ENCODE peak calls at places on chromosome 6, in five cellular contexts. R is HepG2, U is K562, O is HCT116, B is GM12878. H is an unnamed sample. For H3K36me3, the result is how much of the 10 kb centered on the place peaks cover.

GRCh38 chr6:36963451-36964290 is 9.1 kb downstream of the PI16 start:
- DNase-seq in R (no peak), U (no peak), O (no peak), B (no peak), H (no peak)

GRCh38 chr6:110545081-110545872 is 68.9 kb upstream of the SLC22A16 start:
- DNase-seq in R (no peak), U (no peak), O (no peak), B (no peak), H (no peak)

GRCh38 chr6:140988780-140989179 is 1143.9 kb upstream of the GJE1 start:
- DNase-seq in R (no peak), U (no peak), O (no peak), B (no peak), H (no peak)

GRCh38 chr6:53436904-53437303 is 88.2 kb upstream of the ELOVL5 start:
- DNase-seq in R (no peak), U (no peak), O (no peak), B (no peak), H (no peak)

GRCh38 chr6:9516207-9516606 is 898.7 kb downstream of the TFAP2A start:
- DNase-seq in R (no peak), U (no peak), O (peak), B (no peak), H (peak)

GRCh38 chr6:16793828-16794412 is 32.7 kb upstream of the ATXN1 start:
- DNase-seq in R (no peak), U (no peak), O (no peak), B (no peak), H (no peak)

GRCh38 chr6:108251252-108251651 is 9.6 kb downstream of the SNX3 start:
- DNase-seq in R (no peak), U (no peak), O (no peak), B (no peak), H (no peak)

GRCh38 chr6:73394577-73395354 is at the start of gene DDX43:
- DNase-seq in R (no peak), U (no peak), O (no peak), B (no peak), H (no peak)

GRCh38 chr6:80771941-80772340 is 665.5 kb downstream of the BCKDHB start:
- DNase-seq in R (no peak), U (no peak), O (no peak), B (no peak), H (no peak)

GRCh38 chr6:123380257-123380656 is 256.5 kb downstream of the TRDN start:
- DNase-seq in R (peak), U (peak), O (no peak), B (no peak), H (peak)

GRCh38 chr6:104003803-104004516 is 855.8 kb downstream of the HACE1 start:
- DNase-seq in R (peak), U (no peak), O (no peak), B (no peak), H (no peak)

GRCh38 chr6:165987483-165988305 is 180.0 kb downstream of the TBXT start:
- DNase-seq in R (no peak), U (no peak), O (no peak), B (no peak), H (no peak)

GRCh38 chr6:111601875-111602274 is 3.8 kb downstream of the TRAF3IP2 start:
- DNase-seq in R (no peak), U (no peak), O (no peak), B (no peak), H (no peak)

GRCh38 chr6:149962461-149963211 is 1.1 kb upstream of the ULBP1 start:
- DNase-seq in R (no peak), U (no peak), O (no peak), B (no peak), H (no peak)

GRCh38 chr6:149963212-149963461 is 606 bp upstream of the ULBP1 start:
- DNase-seq in R (no peak), U (peak), O (peak), B (no peak), H (no peak)

GRCh38 chr6:149963462-149964242 is at the start of gene ULBP1:
- DNase-seq in R (no peak), U (peak), O (peak), B (no peak), H (peak)

GRCh38 chr6:149965191-149966020 is 1.7 kb downstream of the ULBP1 start:
- DNase-seq in R (no peak), U (no peak), O (no peak), B (no peak), H (peak)

GRCh38 chr6:149964243-149965190 is 774 bp downstream of the ULBP1 start:
- DNase-seq in R (no peak), U (no peak), O (no peak), B (no peak), H (peak)
- TF ChIP-seq YY1 in R (no peak), U (no peak), O (no peak), B (no peak), H (no peak)

GRCh38 chr6:41597246-41598000 is 40.8 kb upstream of the MDFI start:
- DNase-seq in R (no peak), U (no peak), O (no peak), B (no peak), H (no peak)
- TF ChIP-seq CEBPB in R (no peak), U (no peak), O (no peak), B (no peak), H (no peak)

DNA sequence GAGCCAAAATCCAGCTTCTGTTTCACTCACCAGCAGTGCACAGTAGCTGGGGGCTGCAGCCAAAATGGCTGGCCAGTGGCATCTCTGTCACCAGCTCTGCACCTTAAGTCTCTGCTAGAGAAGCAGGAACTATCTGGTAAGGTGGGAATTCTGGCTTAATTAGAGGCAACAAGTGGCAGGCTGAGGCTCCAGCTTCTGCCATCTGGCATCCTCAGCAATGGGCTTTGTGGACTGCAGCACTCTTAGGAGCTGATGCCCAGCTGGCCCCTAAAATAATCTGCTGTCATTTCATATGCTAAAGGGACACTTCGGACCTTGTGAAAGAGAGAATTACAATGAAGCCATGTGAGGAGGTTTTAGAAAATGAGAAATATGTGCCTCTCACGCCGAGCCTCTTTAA is 4.6 kb upstream of the CLDN20 start:
- DNase-seq in R (no peak), U (no peak), O (no peak), B (no peak), H (no peak)
- H3K36me3 ChIP-seq in R (half or more), U (half or more), O (under half), B (under half), H (under half)

DNA sequence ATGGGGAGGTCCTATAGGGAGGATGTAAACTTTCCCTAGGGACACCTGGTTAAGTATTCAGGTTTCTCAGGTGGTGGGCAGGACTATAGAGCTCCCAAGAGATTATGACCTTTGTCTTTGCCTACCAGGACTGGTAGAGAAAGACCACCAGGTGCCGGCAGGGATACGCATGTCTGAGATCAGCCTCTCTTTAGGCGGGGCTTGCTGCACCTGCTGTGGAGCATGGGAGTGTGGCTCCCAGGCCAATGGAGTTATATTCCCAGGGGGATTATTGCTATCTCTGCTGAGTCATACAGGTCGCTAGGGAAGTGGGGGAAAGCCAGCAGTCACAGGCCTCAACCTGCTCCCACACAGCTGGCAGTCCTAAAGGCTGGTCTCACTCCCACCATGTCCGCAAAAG is 280.5 kb upstream of the MMS22L start:
- DNase-seq in R (no peak), U (no peak), O (no peak), B (no peak), H (no peak)
- TF ChIP-seq YY1 in R (no peak), U (no peak), O (no peak), B (no peak), H (no peak)

H was measured in H1.